ENCODE peak calls at places on chromosomes 13 and 19, in four cellular contexts. Z is CD8-positive, alpha-beta T cell; S is cardiac muscle cell; Q is omental fat pad. O is an unnamed sample.

GRCh38 chr13:75467009-75467728 is 14.8 kb downstream of the TBC1D4 start:
- DNase-seq in Z (no peak), S (no peak), Q (no peak), O (no peak)

GRCh38 chr13:46288570-46289259 is 77.0 kb downstream of the LRRC63 start:
- DNase-seq in Z (no peak), S (peak; percentile 69), Q (no peak), O (no peak)

GRCh38 chr19:47099576-47100050 is 14.0 kb downstream of the ZC3H4 start:
- DNase-seq in Z (no peak), S (no peak), Q (no peak), O (no peak)

GRCh38 chr13:31328549-31329229 is 128.9 kb downstream of the B3GLCT start:
- DNase-seq in Z (no peak), S (no peak), Q (no peak), O (no peak)

GRCh38 chr13:23766199-23766771 is 122.9 kb downstream of the MIPEP start:
- DNase-seq in Z (no peak), S (no peak), Q (no peak), O (no peak)

GRCh38 chr13:100526299-100527030 is 62.1 kb downstream of the GGACT start:
- DNase-seq in Z (no peak), S (no peak), Q (no peak), O (peak; percentile 66)

GRCh38 chr13:48009298-48009697 is 8.2 kb upstream of the SUCLA2 start:
- DNase-seq in Z (no peak), S (no peak), Q (no peak), O (no peak)

GRCh38 chr19:9891609-9892373 is 44.5 kb downstream of the OLFM2 start:
- DNase-seq in Z (no peak), S (no peak), Q (no peak), O (no peak)

GRCh38 chr19:28446511-28446910 is 766.4 kb downstream of the UQCRFS1 start:
- DNase-seq in Z (no peak), S (no peak), Q (no peak), O (no peak)

GRCh38 chr19:55447421-55448174 is 4.5 kb upstream of the SHISA7 start:
- DNase-seq in Z (no peak), S (no peak), Q (no peak), O (peak; percentile 52)

GRCh38 chr13:102707465-102707864 is 12.6 kb upstream of the METTL21C start:
- DNase-seq in Z (no peak), S (no peak), Q (no peak), O (no peak)

GRCh38 chr13:112718318-112718717 is 28.5 kb downstream of the ATP11A start:
- DNase-seq in Z (no peak), S (no peak), Q (no peak), O (no peak)

GRCh38 chr19:55173717-55174409 is 6.2 kb downstream of the SYT5 start:
- DNase-seq in Z (no peak), S (peak; percentile 50), Q (no peak), O (peak; percentile 75)

DNA sequence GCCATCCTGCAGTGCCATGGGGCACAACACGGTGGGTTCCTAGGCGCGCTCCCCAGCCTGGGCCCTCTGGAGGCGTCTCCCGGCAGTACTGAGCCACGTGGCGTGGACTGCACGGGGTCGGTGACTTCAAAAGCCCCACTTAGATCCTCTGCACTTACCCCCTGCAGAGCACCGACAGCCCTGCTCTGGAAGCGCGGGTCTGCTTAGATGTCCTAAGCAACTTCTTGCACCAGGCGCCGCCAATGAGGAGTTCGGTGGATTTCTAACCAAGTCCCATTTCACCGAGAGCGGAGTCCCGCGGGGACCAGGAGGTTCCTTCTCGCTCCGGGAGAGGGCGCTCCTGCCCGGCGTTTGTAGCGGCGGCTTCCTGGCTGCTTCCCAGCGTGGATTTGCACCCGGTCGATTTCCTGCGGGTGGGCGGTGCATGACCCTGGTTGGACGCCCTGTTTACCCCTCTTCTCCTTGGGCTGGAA is 25.2 kb upstream of the ZNF845 start:
- DNase-seq in Z (no peak), S (peak; percentile 66), Q (no peak), O (peak; percentile 72)
- TF ChIP-seq CTCF in Z (peak; percentile 37), S (no peak), Q (no peak), O (peak; percentile 62)

DNA sequence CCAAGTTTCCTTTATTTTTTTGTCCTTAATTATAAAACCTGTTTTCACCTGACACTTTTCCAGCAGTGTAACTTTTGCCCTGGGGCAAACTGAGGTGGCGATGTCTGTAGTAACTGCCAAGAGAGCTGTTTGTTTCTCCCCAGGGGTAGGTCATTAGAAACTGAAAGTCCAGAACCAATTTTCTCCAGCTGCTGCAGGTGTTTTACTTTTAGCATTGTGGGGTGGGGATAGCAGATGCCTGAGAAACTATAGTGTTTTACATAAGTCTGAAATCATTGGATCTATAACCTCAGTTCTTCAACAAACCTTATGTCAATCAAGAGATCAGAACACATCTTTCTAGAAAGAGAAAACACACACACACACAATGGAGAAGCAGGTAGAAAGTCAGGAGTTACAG is 92.7 kb downstream of the LHFPL6 start:
- DNase-seq in Z (no peak), S (no peak), Q (no peak), O (no peak)
- TF ChIP-seq CTCF in Z (no peak), S (no peak), Q (no peak), O (no peak)

GRCh38 chr13:92175330-92175729 is 776.9 kb downstream of the GPC5 start:
- DNase-seq in Z (no peak), S (peak; percentile 63), Q (no peak), O (peak; percentile 27)
- TF ChIP-seq CTCF in Z (no peak), S (peak; percentile 69), Q (no peak), O (no peak)

GRCh38 chr13:109699628-109700071 is 86.7 kb downstream of the IRS2 start:
- DNase-seq in Z (no peak), S (no peak), Q (no peak), O (no peak)
- TF ChIP-seq CTCF in Z (no peak), S (no peak), Q (no peak), O (peak; percentile 20)

DNA sequence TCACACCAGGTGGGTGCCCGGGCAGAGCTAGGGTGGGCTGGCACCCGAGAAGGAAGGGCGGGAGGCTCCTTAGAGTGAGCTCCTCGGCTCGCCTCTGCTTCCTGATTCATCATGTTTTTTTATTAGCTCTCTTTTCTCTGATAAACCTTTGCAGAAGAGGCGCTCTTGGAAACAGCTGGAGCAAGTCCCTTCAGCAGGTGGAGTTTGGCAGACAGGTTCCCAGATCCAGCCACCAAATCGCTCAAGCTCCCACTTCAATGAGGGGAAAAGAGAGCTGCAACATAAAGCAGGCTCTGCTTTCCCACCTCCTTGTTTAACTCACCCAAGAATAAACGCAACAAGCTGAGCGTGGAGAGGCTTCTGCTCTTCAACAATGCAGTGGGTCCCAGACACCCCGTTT is 244.8 kb downstream of the TSHZ3 start:
- DNase-seq in Z (no peak), S (no peak), Q (no peak), O (no peak)
- TF ChIP-seq CTCF in Z (no peak), S (no peak), Q (no peak), O (no peak)

GRCh38 chr13:72781461-72782439 is at the start of the genes DIS3 and PIBF1:
- DNase-seq in Z (peak; percentile 91), S (peak; percentile 99), Q (peak; percentile 83), O (peak; percentile 98)
- TF ChIP-seq CTCF in Z (no peak), S (no peak), Q (no peak), O (no peak)

DNA sequence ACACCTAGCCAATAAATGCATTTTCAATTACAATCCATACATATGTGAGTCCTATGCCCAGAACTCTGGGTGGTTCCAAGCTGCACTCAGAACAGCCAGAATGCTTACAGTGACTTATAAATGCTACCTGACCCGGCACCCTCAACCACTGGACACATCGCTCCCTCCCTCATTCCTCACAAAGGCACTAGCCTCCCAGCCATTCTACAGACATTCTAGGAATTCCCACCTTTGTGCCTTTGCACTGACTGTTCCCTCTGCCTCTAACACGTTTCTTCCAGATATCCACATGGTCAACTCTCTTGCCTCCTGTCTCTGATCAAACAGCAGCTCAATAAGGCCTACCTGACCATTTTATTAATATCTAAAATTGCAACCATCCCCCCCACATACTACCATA is 99.9 kb downstream of the LHFPL6 start:
- DNase-seq in Z (no peak), S (no peak), Q (no peak), O (no peak)
- TF ChIP-seq CTCF in Z (no peak), S (no peak), Q (no peak), O (no peak)

GRCh38 chr19:33982706-33983105 is 186.0 kb downstream of the KCTD15 start:
- DNase-seq in Z (no peak), S (no peak), Q (no peak), O (no peak)
- TF ChIP-seq CTCF in Z (no peak), S (no peak), Q (no peak), O (peak; percentile 48)

GRCh38 chr19:36973021-36973843 is 57.1 kb downstream of the ZNF568 start:
- DNase-seq in Z (peak; percentile 54), S (peak; percentile 76), Q (peak; percentile 56), O (peak; percentile 83)
- TF ChIP-seq CTCF in Z (no peak), S (peak; percentile 80), Q (peak; percentile 70), O (peak; percentile 42)

GRCh38 chr19:13082192-13083007 is 20.3 kb downstream of the LYL1 start:
- DNase-seq in Z (no peak), S (peak; percentile 48), Q (no peak), O (peak; percentile 91)
- TF ChIP-seq CTCF in Z (no peak), S (peak; percentile 33), Q (no peak), O (no peak)

O was measured in glutamatergic neuron.